ENCODE peak calls at places on chromosomes 2 and 18, in four cellular contexts. Y is tibial artery; W is astrocyte of the spinal cord; N is CD8-positive, alpha-beta T cell. J is an unnamed sample.

GRCh38 chr18:76747676-76748075 is 74.7 kb upstream of the ZNF236 start:
- DNase-seq in Y (no peak), W (no peak), N (no peak), J (no peak)

GRCh38 chr2:19059076-19059475 is 299.3 kb downstream of the OSR1 start:
- DNase-seq in N (no peak), Y (no peak), W (no peak), J (no peak)

GRCh38 chr2:101949304-101949703 is 42.5 kb upstream of the IL1R2 start:
- DNase-seq in N (no peak), W (no peak), Y (no peak), J (no peak)

GRCh38 chr2:70104231-70105111 is 17.2 kb downstream of the PCBP1 start:
- DNase-seq in W (peak), Y (peak), N (no peak), J (no peak)

GRCh38 chr2:233051241-233052149 is 8.6 kb upstream of the INPP5D start:
- DNase-seq in N (no peak), Y (peak), W (peak), J (no peak)

GRCh38 chr2:111121028-111121872 is 536 bp downstream of the BCL2L11 start:
- DNase-seq in N (no peak), W (peak), Y (peak), J (peak)

GRCh38 chr18:35786359-35787042 is 186.0 kb upstream of the RMP24 start:
- DNase-seq in W (no peak), Y (no peak), N (no peak), J (no peak)

GRCh38 chr2:239744706-239745340 is 280.3 kb downstream of the NDUFA10 start:
- DNase-seq in Y (no peak), N (no peak), W (no peak), J (no peak)

GRCh38 chr2:70920367-70920715 is 15.4 kb upstream of the ATP6V1B1 start:
- DNase-seq in W (no peak), N (no peak), Y (peak), J (peak)

GRCh38 chr18:27121108-27121507 is 64.0 kb downstream of the CHST9 start:
- DNase-seq in N (no peak), Y (no peak), W (no peak), J (no peak)

GRCh38 chr2:161138429-161138828 is 21.8 kb upstream of the TANK start:
- DNase-seq in W (no peak), Y (no peak), N (no peak), J (no peak)

GRCh38 chr2:25161055-25161781 is 7.2 kb downstream of the POMC start:
- DNase-seq in Y (peak), N (peak), W (no peak), J (peak)

GRCh38 chr18:38023871-38024270 is 458.3 kb upstream of the CELF4 start:
- DNase-seq in N (no peak), W (no peak), Y (no peak), J (no peak)

DNA sequence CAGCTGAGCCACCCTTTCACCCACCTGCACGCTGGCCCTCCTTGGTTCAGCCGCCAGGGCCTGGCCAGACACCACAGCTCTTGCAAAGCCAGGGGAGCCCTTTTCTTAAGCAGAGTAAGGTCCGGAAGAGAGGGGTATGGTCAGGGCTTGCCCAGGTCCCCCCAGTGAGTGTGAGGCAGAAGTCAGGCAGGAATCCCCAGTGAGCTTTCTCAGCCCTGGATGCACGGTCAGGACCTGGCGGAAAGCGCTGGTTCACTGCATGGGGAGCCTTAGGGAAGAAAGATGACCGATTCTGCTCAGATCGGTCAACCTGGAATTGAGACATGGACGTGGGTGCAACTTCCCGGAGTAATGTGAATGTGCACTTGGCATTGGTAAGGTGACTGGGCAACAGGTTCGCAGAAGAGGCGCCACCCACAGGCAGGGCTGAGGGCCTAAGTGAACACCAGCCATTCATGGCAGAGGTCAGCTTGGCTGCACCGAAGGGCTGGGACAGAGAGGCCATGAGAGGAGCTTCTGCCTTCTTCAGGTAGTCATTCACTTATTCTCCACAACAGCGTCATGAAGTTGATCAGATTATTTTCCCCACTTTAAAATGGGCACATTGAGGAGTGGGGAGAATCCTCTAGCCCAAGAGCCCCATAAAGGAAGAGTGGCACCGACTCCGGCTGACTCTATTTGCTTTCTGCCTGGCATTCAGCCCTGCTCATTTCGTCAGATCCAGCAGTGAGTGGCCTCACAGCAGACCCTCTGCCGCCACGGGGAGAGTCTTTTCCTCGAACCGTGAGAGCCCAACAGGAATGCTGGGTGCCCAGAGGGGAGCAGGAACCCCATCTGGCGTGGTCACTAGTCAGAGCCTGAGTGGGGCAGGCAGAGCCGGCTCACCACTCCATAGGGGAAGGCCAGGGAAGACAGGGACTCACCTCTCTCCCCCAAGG is 35.8 kb downstream of the SCTR start:
- DNase-seq in Y (peak), W (no peak), N (no peak), J (no peak)
- TF ChIP-seq CTCF in Y (no peak), W (no peak), N (no peak), J (no peak)

DNA sequence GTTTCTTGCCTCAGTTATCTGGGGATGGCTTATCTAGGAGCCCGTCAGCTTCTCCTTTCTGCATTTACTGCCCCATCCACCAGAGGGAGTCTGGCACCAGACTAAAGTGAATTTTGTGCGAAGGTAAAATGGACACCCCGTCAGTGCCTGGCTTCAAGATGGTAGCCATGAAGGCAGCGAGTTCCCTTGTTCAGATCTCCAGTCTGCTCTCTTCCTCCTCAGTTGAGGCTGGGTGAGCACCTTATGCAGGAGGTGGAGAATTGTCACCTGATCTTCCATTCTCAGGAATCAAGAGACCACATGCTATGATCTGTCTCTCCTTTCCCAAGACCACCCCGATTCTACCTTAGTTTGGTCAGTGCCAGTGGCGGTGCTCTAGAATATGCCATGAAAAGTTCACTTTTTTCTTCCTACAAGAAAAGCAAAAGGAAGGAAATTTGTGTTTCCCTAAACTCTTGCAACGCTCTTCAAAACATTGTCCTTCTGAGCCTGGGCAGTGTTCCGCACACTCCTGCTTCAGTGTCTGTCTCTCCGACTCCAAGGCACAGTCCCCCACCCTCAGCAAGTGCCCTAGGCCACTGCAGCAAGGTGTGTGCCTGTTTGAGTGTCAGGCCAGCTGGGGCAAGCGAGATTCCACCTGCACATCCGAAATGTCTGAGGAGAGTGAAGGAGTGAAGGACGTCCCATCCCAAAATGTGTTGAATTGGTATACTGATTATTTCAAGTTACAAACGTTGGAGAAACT is 168.6 kb downstream of the SS18 start:
- DNase-seq in N (no peak), W (no peak), Y (no peak), J (no peak)
- TF ChIP-seq CTCF in N (peak), W (peak), Y (no peak), J (peak)

GRCh38 chr2:46231721-46232120 is 65.5 kb upstream of the EPAS1 start:
- DNase-seq in Y (no peak), W (no peak), N (no peak), J (no peak)

GRCh38 chr2:46229134-46230063 is 67.8 kb upstream of the EPAS1 start:
- DNase-seq in Y (no peak), W (peak), N (no peak), J (no peak)

GRCh38 chr2:46227674-46228289 is 69.4 kb upstream of the EPAS1 start:
- DNase-seq in N (no peak), Y (no peak), W (no peak), J (no peak)

GRCh38 chr2:46230677-46231425 is 66.4 kb upstream of the EPAS1 start:
- DNase-seq in N (no peak), W (no peak), Y (no peak), J (no peak)

DNA sequence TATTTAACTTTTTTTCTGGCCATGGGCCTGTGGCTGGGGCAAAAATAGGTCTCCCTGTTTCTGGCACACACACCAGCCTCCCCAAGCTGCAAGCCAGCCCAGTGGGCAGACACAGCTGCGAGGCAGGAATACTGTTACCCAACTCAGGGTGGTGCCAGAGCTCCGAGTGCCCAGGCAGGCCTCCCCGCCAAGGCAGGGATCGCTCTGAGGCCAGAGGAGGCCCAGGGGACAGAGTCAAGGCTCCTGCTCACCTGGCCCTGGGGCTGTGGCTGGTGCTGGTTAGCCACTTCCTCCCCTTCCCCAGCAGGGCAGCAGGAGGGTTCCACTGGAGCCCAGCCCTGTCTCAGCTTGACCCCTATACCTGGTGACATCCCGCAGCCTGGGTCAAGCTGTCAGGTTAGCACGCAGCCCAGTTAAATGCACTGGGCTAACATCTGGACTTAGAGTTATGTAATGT is 67.1 kb upstream of the EPAS1 start:
- DNase-seq in W (peak), Y (peak), N (peak), J (no peak)
- TF ChIP-seq CTCF in W (peak), Y (peak), N (no peak), J (no peak)

DNA sequence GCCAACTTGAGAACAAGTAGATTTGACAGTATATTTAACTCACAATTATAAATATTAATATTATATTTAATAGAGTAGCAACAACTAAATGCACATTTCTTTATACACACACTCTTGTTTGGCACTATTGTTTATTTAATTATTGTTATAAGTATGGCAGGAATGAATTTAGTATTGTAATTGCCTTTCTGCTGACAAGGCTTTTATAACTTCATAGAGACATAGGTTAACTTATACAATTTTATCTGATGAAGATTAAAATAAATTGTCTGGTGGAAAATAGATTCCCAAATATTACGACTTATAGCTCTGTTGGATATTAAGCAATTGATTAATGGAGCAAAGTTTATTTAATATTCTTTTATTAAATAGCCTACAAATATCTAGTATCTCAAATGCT is 347.9 kb upstream of the CDH19 start:
- DNase-seq in Y (no peak), W (no peak), N (no peak), J (no peak)
- TF ChIP-seq CTCF in Y (no peak), W (no peak), N (no peak), J (no peak)

GRCh38 chr2:120204022-120204405 is 19.2 kb downstream of the TMEM185B start:
- DNase-seq in W (no peak), N (no peak), Y (no peak), J (no peak)
- TF ChIP-seq CTCF in W (no peak), N (no peak), Y (no peak), J (no peak)

DNA sequence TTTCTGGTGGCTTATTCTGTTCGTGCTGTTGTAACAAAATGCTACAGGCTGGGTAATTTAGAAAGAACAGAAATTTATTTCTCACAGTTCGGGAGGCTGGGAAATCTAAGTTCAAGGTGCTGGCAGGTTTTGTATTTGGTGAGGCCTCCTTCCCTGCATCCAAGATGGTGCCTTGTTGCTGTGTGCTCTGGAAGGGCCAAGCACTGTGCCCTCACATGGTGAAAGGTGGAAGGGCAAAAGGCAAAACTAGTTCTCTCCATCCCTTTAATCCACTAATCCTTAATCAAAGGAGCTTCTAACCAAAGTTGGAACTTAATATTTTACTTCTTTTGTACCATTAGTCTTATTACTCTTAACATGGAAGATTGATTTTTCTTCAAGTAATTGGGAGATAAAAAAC is 7.4 kb downstream of the MRPL19 start:
- DNase-seq in Y (no peak), W (no peak), N (no peak), J (no peak)
- TF ChIP-seq CTCF in Y (no peak), W (no peak), N (no peak), J (no peak)

DNA sequence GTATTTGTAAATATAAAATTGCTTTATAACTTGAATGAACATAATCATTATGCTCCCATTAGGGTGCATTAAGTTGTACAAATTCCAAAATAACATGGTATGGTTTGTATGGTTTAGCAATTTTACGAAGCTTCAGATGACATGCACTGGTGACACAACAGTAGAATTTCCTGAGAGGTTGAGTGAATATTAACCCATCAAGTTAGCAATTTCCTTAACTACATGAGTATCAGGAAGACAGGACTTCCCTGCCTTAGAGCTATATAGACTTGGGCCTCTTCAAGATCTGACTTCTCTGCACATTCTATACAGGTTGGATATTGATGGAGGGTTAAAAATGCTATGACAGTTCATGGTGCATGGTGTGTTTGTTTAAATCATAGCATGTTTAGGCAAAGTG is 60.2 kb downstream of the ZC3H6 start:
- DNase-seq in N (no peak), Y (no peak), W (no peak), J (no peak)
- TF ChIP-seq CTCF in N (no peak), Y (no peak), W (no peak), J (no peak)

DNA sequence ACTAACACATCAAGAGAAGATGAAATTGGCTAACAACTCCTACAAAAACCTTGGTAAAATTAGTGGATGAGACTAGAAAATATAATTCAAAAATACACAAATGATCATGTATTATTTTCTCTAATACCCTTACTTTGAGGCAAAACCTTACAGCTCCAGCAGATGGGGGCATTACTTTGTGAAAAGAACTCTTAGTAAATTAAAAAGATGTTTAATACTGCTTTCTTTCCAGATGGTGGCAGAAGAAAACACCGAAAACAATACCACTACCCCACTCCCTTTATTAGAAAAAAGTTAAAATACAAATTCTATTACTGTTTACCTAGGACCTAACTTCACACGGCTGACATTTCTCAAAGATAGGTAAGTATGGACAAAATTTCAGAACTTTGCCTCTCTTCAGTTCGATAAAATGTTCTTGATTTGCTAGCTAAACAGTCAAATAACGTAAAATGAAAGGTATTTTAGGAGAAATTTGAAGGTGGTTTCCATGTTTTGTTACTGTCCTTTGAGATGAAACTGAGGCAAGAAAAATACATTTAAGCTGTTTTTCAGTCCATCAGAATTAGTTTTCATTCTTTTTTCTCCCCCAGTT is 30.6 kb downstream of the ORC4 start:
- DNase-seq in Y (no peak), W (peak), N (no peak), J (no peak)
- TF ChIP-seq CTCF in Y (peak), W (peak), N (peak), J (peak)

GRCh38 chr18:58937913-58938312 is 73.2 kb downstream of the ZNF532 start:
- DNase-seq in N (no peak), W (no peak), Y (no peak), J (no peak)
- TF ChIP-seq CTCF in N (no peak), W (no peak), Y (no peak), J (no peak)

DNA sequence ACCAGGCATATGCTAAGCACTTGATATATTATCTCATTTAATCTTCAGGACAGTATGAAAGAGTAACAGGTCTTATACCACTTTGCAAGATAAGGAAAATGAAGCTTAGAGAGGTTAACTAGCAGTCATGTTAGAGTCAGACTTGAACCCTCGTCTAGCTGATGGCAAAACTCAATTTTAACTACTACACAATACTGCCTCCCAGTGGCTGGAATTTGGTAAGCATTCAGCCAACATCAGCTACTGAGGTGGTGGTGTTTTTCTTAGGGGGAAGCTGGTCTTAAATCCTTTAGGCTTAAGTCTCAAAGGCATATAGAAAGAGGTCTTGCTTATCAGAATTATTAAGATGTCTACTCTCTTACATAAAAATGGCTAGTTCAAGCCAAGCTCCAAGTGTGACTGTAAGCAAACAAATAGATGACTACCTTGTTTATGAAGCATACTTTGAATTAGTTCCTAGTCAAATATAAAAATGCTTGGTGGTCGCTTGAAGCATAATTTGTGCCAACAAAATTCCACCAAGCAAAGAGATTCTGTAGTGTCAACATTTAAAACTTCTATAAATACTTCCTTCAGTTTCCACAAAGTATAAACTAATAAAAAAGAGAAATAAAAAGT is 325.4 kb upstream of the FIGN start:
- DNase-seq in W (peak), N (no peak), Y (no peak), J (no peak)
- TF ChIP-seq CTCF in W (peak), N (no peak), Y (peak), J (no peak)